ENCODE peak calls at places on chromosomes 13 and 19, in nine cellular contexts. P, H, V, J, Q, I, L, B and M are unnamed samples.

GRCh38 chr19:50516456-50516855 is 2.7 kb upstream of the ASPDH start:
- DNase-seq in P (no peak), H (no peak), V (no peak), J (no peak), Q (no peak), I (no peak), L (no peak), B (no peak), M (no peak)

GRCh38 chr13:92224052-92224821 is 825.8 kb downstream of the GPC5 start:
- DNase-seq in P (no peak), H (peak; percentile 80), V (no peak), J (no peak), Q (no peak), I (no peak), L (no peak), B (peak; percentile 99), M (no peak)

GRCh38 chr13:69641773-69642172 is 465.9 kb upstream of the ATXN8OS start:
- DNase-seq in P (no peak), H (no peak), V (no peak), J (no peak), Q (no peak), I (no peak), L (no peak), B (no peak), M (no peak)

GRCh38 chr19:14347999-14348889 is 33.0 kb upstream of the ADGRE5 start:
- DNase-seq in P (peak; percentile 62), H (no peak), V (peak; percentile 71), J (peak; percentile 72), Q (peak; percentile 59), I (no peak), L (peak; percentile 60), B (peak; percentile 70), M (no peak)

GRCh38 chr13:77345150-77345780 is 18.4 kb upstream of the MYCBP2 start:
- DNase-seq in P (no peak), H (no peak), V (peak; percentile 20), J (no peak), Q (no peak), I (no peak), L (no peak), B (no peak), M (no peak)

GRCh38 chr19:13574933-13575332 is 68.7 kb upstream of the CACNA1A start:
- DNase-seq in P (no peak), H (peak; percentile 39), V (peak; percentile 8), J (no peak), Q (no peak), I (no peak), L (no peak), B (peak; percentile 34), M (no peak)

GRCh38 chr13:52850396-52851152 is 2.1 kb upstream of the PCDH8 start:
- DNase-seq in P (peak; percentile 72), H (peak; percentile 7), V (no peak), J (peak; percentile 71), Q (peak; percentile 61), I (no peak), L (no peak), B (peak; percentile 79), M (no peak)

GRCh38 chr19:52520013-52520412 is 7.5 kb upstream of the ZNF808 start:
- DNase-seq in P (no peak), H (no peak), V (no peak), J (no peak), Q (no peak), I (no peak), L (no peak), B (no peak), M (no peak)

GRCh38 chr19:18895038-18895827 is 725 bp downstream of the CERS1 start:
- DNase-seq in P (no peak), H (no peak), V (peak; percentile 34), J (no peak), Q (peak; percentile 67), I (no peak), L (no peak), B (peak; percentile 24), M (no peak)

GRCh38 chr19:51354103-51354741 is 12.0 kb downstream of the ETFB start:
- DNase-seq in P (no peak), H (no peak), V (no peak), J (no peak), Q (no peak), I (no peak), L (no peak), B (no peak), M (no peak)

GRCh38 chr19:49861127-49861526 is 6.2 kb downstream of the PNKP start:
- DNase-seq in P (no peak), H (no peak), V (no peak), J (no peak), Q (peak; percentile 88), I (no peak), L (no peak), B (peak; percentile 27), M (no peak)

GRCh38 chr13:30738526-30738925 is 3.2 kb downstream of the ALOX5AP start:
- DNase-seq in P (no peak), H (no peak), V (peak; percentile 40), J (no peak), Q (no peak), I (no peak), L (no peak), B (no peak), M (no peak)

GRCh38 chr19:29665215-29665825 is at the start of gene PLEKHF1:
- DNase-seq in P (peak; percentile 94), H (peak; percentile 59), V (peak; percentile 88), J (peak; percentile 93), Q (peak; percentile 91), I (no peak), L (peak; percentile 62), B (peak; percentile 79), M (peak; percentile 57)

GRCh38 chr13:77207943-77208342 is 119.0 kb downstream of the MYCBP2 start:
- DNase-seq in P (no peak), H (peak; percentile 96), V (no peak), J (no peak), Q (no peak), I (no peak), L (no peak), B (peak; percentile 60), M (no peak)

DNA sequence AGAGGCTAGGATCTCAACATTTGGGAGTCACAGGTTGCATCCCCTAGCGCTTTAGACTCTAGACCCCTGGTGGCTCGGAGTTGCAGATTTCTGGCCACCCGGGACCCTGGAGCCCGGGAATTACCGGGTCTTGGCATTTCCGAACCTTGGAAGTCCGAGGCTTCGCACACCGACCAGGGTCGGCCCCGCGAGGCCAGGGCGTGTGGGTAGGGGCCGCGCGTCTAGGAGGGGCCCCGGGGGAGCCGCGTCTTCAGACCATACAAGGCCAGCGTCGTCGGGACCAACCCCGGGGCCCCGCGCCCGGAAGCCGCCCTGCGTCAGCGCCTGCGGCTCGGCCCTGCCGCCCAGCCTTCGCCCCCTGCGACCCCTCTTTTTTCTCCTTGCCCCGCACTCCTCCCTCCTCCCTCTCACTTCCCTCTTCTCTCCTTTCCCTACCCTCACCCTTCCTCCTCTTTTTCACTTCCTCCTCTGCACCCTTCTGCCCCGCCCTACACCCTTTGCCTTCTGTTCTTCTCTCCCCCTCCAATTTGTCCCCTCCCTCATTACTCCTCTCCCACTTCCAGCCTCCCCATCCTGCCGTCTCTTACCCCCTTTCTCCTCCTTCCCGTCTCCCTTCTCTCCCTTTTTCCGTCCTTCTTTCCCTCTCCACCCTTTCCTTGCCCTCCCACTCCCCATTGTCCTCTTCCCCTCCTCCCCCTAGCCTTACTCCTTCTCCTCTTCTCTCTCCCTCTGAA is 2.4 kb upstream of the PLEKHG2 start:
- DNase-seq in P (peak; percentile 87), H (no peak), V (peak; percentile 78), J (peak; percentile 86), Q (peak; percentile 78), I (no peak), L (peak; percentile 84), B (peak; percentile 93), M (no peak)
- H3K4me1 ChIP-seq in P (peaks cover 87% of the 10 kb centered on the region), H (peaks cover 22% of the 10 kb centered on the region), V (peaks cover 45% of the 10 kb centered on the region), J (peaks cover 15% of the 10 kb centered on the region), Q (peaks cover 34% of the 10 kb centered on the region), I (peaks cover 58% of the 10 kb centered on the region), L (peaks cover 38% of the 10 kb centered on the region), B (peaks cover 16% of the 10 kb centered on the region), M (peaks cover 17% of the 10 kb centered on the region)

DNA sequence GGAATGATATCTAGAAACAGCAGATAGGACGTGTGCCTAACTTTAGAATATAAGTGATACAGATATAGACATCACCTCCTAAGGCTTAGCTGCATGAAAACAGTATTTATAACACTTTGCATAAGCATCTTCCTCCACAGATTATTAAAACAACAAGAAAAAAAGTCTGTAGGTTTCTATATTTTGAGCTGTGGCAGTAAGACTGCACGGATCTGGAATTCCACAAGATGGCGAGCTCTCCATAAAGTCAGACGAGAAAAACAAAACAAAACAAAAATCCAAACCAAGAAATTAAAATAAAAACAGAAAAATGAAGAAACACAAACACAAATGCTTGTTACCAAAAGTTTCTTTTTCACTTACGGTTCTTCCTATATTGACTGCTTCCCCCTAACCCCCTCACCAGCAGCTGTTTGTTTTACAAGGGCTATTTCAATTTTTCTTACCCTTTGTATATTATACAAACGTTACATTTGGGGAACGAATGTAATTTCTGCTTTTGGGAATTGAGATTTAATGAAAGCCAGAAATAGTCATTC is 285.8 kb downstream of the MYO16 start:
- DNase-seq in P (no peak), H (peak; percentile 50), V (no peak), J (no peak), Q (peak; percentile 63), I (no peak), L (no peak), B (peak; percentile 67), M (no peak)
- H3K4me3 ChIP-seq in P (peak overlapping the region; percentile 14), H (no peak overlapping the region), V (no peak overlapping the region), J (peak overlapping the region; percentile 39), Q (peak overlapping the region; percentile 10), I (peak overlapping the region; percentile 7), L (no peak overlapping the region), B (no peak overlapping the region), M (no peak overlapping the region)

DNA sequence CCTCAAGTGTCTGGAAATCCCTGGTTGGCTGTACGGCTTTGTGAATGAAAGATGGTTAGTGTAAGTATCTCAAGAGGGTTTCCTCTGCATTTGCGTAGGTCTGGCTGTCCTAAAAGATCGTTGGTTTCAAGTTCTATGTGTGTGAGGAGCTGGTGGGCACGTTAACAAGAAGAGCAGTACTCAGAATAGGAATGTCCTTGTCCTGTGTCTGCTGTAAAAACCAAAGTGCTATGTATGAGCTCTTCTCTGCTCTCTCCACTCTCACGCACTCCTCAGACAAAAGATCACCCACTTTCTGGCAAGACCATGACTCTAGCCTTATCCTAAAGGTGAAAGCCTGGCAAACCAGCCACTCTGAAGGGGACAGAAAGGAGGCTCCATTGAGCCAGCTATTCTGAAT is 39.1 kb downstream of the USP12 start:
- DNase-seq in P (no peak), H (no peak), V (no peak), J (no peak), Q (no peak), I (no peak), L (no peak), B (no peak), M (no peak)
- H3K4me1 ChIP-seq in P (peaks cover 66% of the 10 kb centered on the region), H (peaks cover 16% of the 10 kb centered on the region), V (no peaks in the 10 kb centered on the region), J (peaks cover 1% of the 10 kb centered on the region), Q (peaks cover 12% of the 10 kb centered on the region), I (peaks cover 93% of the 10 kb centered on the region), L (peaks cover 28% of the 10 kb centered on the region), B (no peaks in the 10 kb centered on the region), M (peaks cover 2% of the 10 kb centered on the region)

GRCh38 chr13:104875008-104875762 is 1660.3 kb downstream of the EFNB2 start:
- DNase-seq in P (no peak), H (no peak), V (no peak), J (no peak), Q (no peak), I (no peak), L (no peak), B (no peak), M (no peak)
- H3K4me3 ChIP-seq in P (no peak overlapping the region), H (no peak overlapping the region), V (no peak overlapping the region), J (no peak overlapping the region), Q (no peak overlapping the region), I (no peak overlapping the region), L (no peak overlapping the region), B (no peak overlapping the region), M (no peak overlapping the region)